ENCODE peak calls at places on chromosome 10, in seven cellular contexts. W is spleen; C is left lung; T is CD8-positive, alpha-beta T cell; Y is gastrocnemius medialis; J is IMR-90; M is PC-3. X is an unnamed sample.
A peak's percentile ranks its signal among the peaks of the same experiment; 100 is the strongest.

GRCh38 chr10:131205556-131205955 is 106.0 kb downstream of the TCERG1L start:
- DNase-seq in W (peak; percentile 47), C (peak; percentile 49), T (no peak), Y (no peak), J (no peak), M (no peak), X (no peak)

GRCh38 chr10:71213761-71214440 is 1.5 kb downstream of the UNC5B start:
- DNase-seq in W (peak; percentile 68), C (no peak), T (no peak), Y (no peak), J (peak; percentile 80), M (no peak), X (no peak)

GRCh38 chr10:51092402-51092801 is 18.1 kb downstream of the PRKG1 start:
- DNase-seq in W (no peak), C (no peak), T (no peak), Y (peak; percentile 79), J (peak; percentile 67), M (peak; percentile 79), X (peak; percentile 74)

GRCh38 chr10:14879055-14879800 is 562 bp downstream of the SUV39H2 start:
- DNase-seq in W (no peak), C (no peak), T (no peak), Y (peak; percentile 22), J (no peak), M (no peak), X (peak; percentile 39)

GRCh38 chr10:97129666-97130065 is 56.1 kb downstream of the SLIT1 start:
- DNase-seq in W (peak; percentile 56), C (no peak), T (no peak), Y (no peak), J (no peak), M (no peak), X (no peak)

GRCh38 chr10:18473424-18474110 is 177.8 kb downstream of the NSUN6 start:
- DNase-seq in W (no peak), C (no peak), T (no peak), Y (no peak), J (peak; percentile 89), M (no peak), X (no peak)

GRCh38 chr10:123583639-123584418 is 82.3 kb upstream of the GPR26 start:
- DNase-seq in W (peak; percentile 85), C (peak; percentile 89), T (no peak), Y (peak; percentile 68), J (peak; percentile 21), M (peak; percentile 70), X (peak; percentile 92)

GRCh38 chr10:69786791-69787190 is 14.9 kb upstream of the COL13A1 start:
- DNase-seq in W (no peak), C (no peak), T (no peak), Y (no peak), J (peak; percentile 56), M (peak; percentile 82), X (no peak)

GRCh38 chr10:63718006-63718405 is 196.8 kb downstream of the REEP3 start:
- DNase-seq in W (no peak), C (no peak), T (no peak), Y (no peak), J (no peak), M (peak; percentile 45), X (no peak)

GRCh38 chr10:124745678-124746077 is 1.5 kb upstream of the FAM53B start:
- DNase-seq in W (no peak), C (no peak), T (no peak), Y (no peak), J (peak; percentile 72), M (peak; percentile 76), X (no peak)

GRCh38 chr10:130990536-130990935 is 321.0 kb downstream of the TCERG1L start:
- DNase-seq in W (no peak), C (no peak), T (no peak), Y (no peak), J (no peak), M (no peak), X (no peak)

GRCh38 chr10:80196270-80196949 is 8.9 kb downstream of the ANXA11 start:
- DNase-seq in W (peak; percentile 84), C (no peak), T (peak; percentile 55), Y (peak; percentile 97), J (peak; percentile 61), M (peak; percentile 100), X (peak; percentile 68)

GRCh38 chr10:113985342-113985844 is 58.3 kb upstream of the ADRB1 start:
- DNase-seq in W (no peak), C (no peak), T (no peak), Y (no peak), J (no peak), M (no peak), X (no peak)

GRCh38 chr10:34580643-34581042 is 234.5 kb downstream of the PARD3 start:
- DNase-seq in W (no peak), C (no peak), T (no peak), Y (no peak), J (peak; percentile 63), M (peak; percentile 100), X (no peak)

GRCh38 chr10:19169684-19170083 is 121.1 kb downstream of the MALRD1 start:
- DNase-seq in W (no peak), C (no peak), T (no peak), Y (no peak), J (peak; percentile 50), M (peak; percentile 56), X (no peak)

GRCh38 chr10:24952146-24952700 is at the start of gene PRTFDC1:
- DNase-seq in W (peak; percentile 82), C (peak; percentile 79), T (peak; percentile 5), Y (no peak), J (no peak), M (peak; percentile 20), X (no peak)

GRCh38 chr10:120612756-120613155 is 155.7 kb downstream of the PLPP4 start:
- DNase-seq in W (no peak), C (no peak), T (no peak), Y (no peak), J (no peak), M (no peak), X (no peak)

GRCh38 chr10:61608255-61609040 is 54.3 kb upstream of the CABCOCO1 start:
- DNase-seq in W (no peak), C (no peak), T (no peak), Y (no peak), J (no peak), M (no peak), X (no peak)

GRCh38 chr10:106528702-106529101 is 635.8 kb downstream of the SORCS1 start:
- DNase-seq in W (no peak), C (no peak), T (no peak), Y (no peak), J (no peak), M (no peak), X (no peak)
- H3K27me3 ChIP-seq in W (no peaks in the 10 kb centered on the region), C (no peaks in the 10 kb centered on the region), T (no peaks in the 10 kb centered on the region), Y (no peaks in the 10 kb centered on the region), J (no peaks in the 10 kb centered on the region), M (no peaks in the 10 kb centered on the region), X (no peaks in the 10 kb centered on the region)

GRCh38 chr10:86410542-86411124 is 44.0 kb upstream of the GRID1 start:
- DNase-seq in W (no peak), C (no peak), T (no peak), Y (no peak), J (peak; percentile 89), M (peak; percentile 57), X (peak; percentile 71)
- H3K4me3 ChIP-seq in W (no peak overlapping the region), C (no peak overlapping the region), T (no peak overlapping the region), Y (no peak overlapping the region), J (no peak overlapping the region), M (no peak overlapping the region), X (no peak overlapping the region)

GRCh38 chr10:11282661-11283060 is 265.0 kb downstream of the CELF2 start:
- DNase-seq in W (no peak), C (no peak), T (no peak), Y (no peak), J (no peak), M (no peak), X (no peak)
- H3K36me3 ChIP-seq in W (peaks cover 61% of the 10 kb centered on the region), C (no peaks in the 10 kb centered on the region), T (peaks cover 66% of the 10 kb centered on the region), Y (peaks cover 6% of the 10 kb centered on the region), J (no peaks in the 10 kb centered on the region), M (no peaks in the 10 kb centered on the region), X (no peaks in the 10 kb centered on the region)

DNA sequence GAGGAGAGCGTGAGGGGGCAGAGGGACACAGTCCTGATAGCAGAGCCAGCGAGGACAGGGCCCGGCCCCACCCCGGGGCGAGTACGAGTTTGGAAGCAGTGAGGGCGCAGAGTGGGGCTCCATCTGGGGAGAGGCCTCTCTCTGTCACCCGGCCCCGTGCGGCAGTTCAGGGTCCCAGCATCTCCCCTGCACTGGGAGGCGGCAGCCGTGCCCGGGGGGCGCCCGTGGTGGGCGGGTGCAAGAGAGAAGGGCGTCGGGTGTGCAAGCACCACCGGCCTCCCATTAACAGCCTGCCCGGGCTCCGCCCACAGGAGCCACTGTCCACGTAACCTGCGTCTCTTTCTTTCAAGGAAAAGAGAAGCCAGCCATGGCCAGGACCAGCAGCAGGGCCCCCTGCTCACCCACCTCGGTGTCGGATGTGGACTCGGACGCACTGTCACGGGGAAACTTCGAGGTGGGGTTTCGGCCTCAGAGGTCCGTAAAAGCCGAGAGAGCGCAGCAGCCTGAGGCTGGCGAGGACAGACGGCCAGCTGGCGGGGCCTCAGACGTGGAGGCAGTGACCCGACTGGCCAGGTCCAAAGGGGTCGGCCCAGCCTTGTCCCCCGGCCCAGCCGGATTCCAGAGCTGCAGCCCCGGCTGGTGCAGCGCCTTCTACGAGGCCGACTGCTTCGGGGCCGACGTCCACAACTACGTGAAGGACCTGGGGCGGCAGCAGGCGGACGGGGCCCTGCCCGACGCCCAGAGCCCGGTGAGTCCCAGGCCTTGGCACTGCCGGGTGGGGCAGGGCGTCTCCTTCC is 28.7 kb upstream of the UTF1 start:
- DNase-seq in W (no peak), C (peak; percentile 75), T (no peak), Y (no peak), J (no peak), M (no peak), X (no peak)
- H3K27me3 ChIP-seq in W (no peaks in the 10 kb centered on the region), C (no peaks in the 10 kb centered on the region), T (no peaks in the 10 kb centered on the region), Y (no peaks in the 10 kb centered on the region), J (no peaks in the 10 kb centered on the region), M (peaks cover 28% of the 10 kb centered on the region), X (no peaks in the 10 kb centered on the region)

DNA sequence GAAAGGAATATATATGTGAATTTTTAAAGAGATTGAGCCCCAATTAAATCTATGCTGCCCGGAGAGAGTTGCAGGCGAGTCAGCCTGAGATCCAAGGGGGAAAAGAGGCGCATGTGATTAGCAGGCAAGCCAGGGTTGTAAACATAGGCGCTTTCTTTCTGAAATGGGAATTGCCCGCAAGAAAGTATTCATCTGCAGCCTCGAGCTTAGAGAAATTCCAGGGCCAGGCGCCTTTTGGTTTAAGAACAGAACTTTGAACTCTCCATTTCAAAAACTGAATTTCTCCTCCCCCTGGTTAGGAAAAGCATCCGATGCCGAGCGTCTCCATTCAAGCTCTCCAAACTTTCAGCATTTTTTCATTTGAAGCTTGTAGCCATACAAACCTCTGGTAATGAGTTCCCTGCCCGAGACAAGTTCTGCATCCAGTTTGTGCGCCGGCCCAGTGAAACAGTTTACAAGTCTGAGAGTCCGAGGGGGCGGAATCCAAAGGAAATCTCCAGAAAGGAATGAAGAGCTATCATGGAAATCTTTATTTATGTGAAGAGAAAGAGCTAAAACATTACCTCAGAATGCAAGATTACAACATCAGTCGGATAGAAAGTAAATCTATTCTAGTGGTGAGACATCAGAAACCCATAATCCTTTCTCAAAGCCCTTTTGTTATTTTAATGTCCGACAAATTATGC is 69.9 kb downstream of the FAM204A start:
- DNase-seq in W (no peak), C (no peak), T (no peak), Y (no peak), J (peak; percentile 43), M (no peak), X (peak; percentile 10)
- H3K4me3 ChIP-seq in W (no peak overlapping the region), C (no peak overlapping the region), T (no peak overlapping the region), Y (no peak overlapping the region), J (peak overlapping the region; percentile 27), M (no peak overlapping the region), X (peak overlapping the region; percentile 14)